ENCODE peak calls at places on chromosome 18, in six cellular contexts. I is progenitor cell of endocrine pancreas, Z is stomach, W is DND-41, D is Calu3, G is left lung. P is an unnamed sample.

GRCh38 chr18:13447621-13448020 is 229.1 kb downstream of the LDLRAD4 start:
- DNase-seq in I (no peak), Z (no peak), W (peak), D (no peak), G (no peak), P (no peak)

GRCh38 chr18:6983366-6983765 is 134.2 kb downstream of the LAMA1 start:
- DNase-seq in I (no peak), Z (no peak), W (no peak), D (no peak), G (no peak), P (no peak)

GRCh38 chr18:8461544-8461943 is 147.7 kb upstream of the RAB12 start:
- DNase-seq in I (no peak), Z (no peak), W (no peak), D (no peak), G (no peak), P (no peak)

GRCh38 chr18:39271654-39272053 is 1706.1 kb upstream of the CELF4 start:
- DNase-seq in I (no peak), Z (no peak), W (no peak), D (no peak), G (no peak), P (no peak)

GRCh38 chr18:48871391-48872166 is 79.2 kb downstream of the SMAD7 start:
- DNase-seq in I (no peak), Z (no peak), W (no peak), D (no peak), G (no peak), P (no peak)

GRCh38 chr18:40949138-40949949 is 1005.7 kb upstream of the PIK3C3 start:
- DNase-seq in I (no peak), Z (no peak), W (no peak), D (no peak), G (no peak), P (no peak)

GRCh38 chr18:11398625-11399024 is 210.8 kb upstream of the SLC35G4 start:
- DNase-seq in I (no peak), Z (no peak), W (no peak), D (no peak), G (no peak), P (no peak)

GRCh38 chr18:54532962-54533361 is 58.1 kb upstream of the DYNAP start:
- DNase-seq in I (no peak), Z (no peak), W (no peak), D (no peak), G (no peak), P (no peak)

GRCh38 chr18:43830905-43831304 is 553.6 kb upstream of the SYT4 start:
- DNase-seq in I (no peak), Z (no peak), W (no peak), D (no peak), G (no peak), P (no peak)

GRCh38 chr18:39938678-39939077 is 2016.4 kb upstream of the PIK3C3 start:
- DNase-seq in I (no peak), Z (no peak), W (no peak), D (no peak), G (no peak), P (no peak)

GRCh38 chr18:9869713-9870430 is 15.9 kb upstream of the TXNDC2 start:
- DNase-seq in I (no peak), Z (no peak), W (no peak), D (no peak), G (no peak), P (no peak)

GRCh38 chr18:59388817-59389216 is 29.8 kb upstream of the LMAN1 start:
- DNase-seq in I (no peak), Z (no peak), W (no peak), D (no peak), G (no peak), P (no peak)

GRCh38 chr18:37396981-37397720 is 168.4 kb downstream of the CELF4 start:
- DNase-seq in I (no peak), Z (no peak), W (no peak), D (no peak), G (no peak), P (no peak)

DNA sequence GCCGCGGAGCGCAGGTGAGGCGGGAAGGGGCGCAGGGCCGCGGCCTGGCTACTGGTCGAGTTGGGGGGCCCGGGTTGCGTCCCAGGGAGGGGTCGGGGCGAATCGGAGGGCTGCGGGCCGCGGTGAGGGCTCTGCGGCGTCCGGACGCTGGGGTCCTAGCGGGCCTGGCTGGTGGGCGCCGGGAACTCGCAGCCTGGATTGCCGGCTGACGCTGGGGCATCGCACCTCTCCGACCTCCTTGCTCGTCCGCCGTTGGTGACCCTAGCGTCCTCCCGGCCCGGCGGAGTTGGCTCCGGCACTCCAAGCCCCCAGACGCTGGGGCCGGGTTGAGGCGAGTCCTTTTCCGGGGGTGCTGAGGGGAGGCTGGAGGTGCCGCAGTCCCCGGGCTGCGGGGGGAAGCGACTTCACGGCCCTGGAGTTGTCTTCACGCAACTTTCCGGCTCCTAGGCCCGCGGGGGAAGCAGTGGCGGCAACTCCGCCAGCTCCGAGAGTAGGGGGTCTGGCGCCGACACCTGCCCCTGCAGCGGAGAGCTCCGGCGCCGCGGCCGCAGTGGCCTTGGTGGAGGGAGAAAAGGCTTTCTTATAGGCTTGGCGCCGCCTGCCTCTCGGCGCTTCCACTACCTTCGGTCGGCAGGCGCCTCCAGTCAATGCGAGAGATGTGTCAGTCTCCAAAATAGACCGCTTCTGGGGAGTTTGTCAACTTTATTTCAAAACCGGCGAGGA is 70.3 kb downstream of the HAUS1 start:
- DNase-seq in I (peak), Z (peak), W (peak), D (no peak), G (peak), P (peak)
- TF ChIP-seq CTCF in I (no peak), Z (no peak), W (no peak), D (no peak), G (no peak), P (no peak)

DNA sequence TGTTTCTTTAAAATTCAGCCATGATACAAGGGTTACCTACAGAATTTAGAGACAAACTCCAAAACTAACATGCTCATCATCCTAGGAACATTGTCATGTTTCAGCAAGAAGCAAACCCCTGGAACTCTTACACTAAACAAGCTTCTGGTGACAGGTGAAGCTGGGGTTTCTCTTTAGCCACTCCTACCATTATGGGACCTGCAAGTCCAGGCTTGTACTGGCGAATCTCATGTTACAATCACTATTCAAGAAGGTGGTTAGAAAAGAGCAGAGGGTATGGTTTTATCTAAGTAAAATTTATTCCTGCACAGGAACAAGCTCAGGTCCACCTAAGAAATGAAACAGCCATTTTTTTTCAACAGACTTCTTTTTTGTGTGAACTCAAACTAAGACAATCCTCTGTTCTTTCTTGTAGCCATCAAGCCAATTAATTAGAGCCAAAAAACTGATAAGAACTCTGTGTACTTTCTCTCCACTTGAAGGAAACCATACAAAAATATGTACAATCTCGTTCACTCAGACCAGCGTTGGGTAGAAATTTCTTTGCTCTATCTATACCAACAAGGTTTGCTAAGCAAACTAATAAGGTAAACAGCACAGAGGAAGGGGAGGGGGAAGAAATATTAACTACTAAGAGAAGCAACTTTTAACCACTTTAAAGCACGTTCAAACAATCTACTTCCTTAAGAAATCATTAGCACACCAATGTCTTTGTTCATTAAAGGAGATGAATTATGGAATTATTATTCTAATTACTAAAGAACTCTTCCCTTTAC is 63.3 kb upstream of the NEDD4L start:
- DNase-seq in I (no peak), Z (no peak), W (no peak), D (no peak), G (no peak), P (no peak)
- TF ChIP-seq CTCF in I (no peak), Z (no peak), W (no peak), D (no peak), G (no peak), P (no peak)

GRCh38 chr18:2571200-2572143 is at the start of the genes METTL4 and NDC80:
- DNase-seq in I (peak), Z (peak), W (peak), D (peak), G (peak), P (peak)
- TF ChIP-seq CTCF in I (no peak), Z (no peak), W (peak), D (no peak), G (no peak), P (no peak)

GRCh38 chr18:21636769-21637168 is 24.7 kb downstream of the SNRPD1 start:
- DNase-seq in I (no peak), Z (no peak), W (no peak), D (no peak), G (no peak), P (no peak)

GRCh38 chr18:21629089-21629832 is 17.1 kb downstream of the SNRPD1 start:
- DNase-seq in I (no peak), Z (no peak), W (no peak), D (no peak), G (no peak), P (no peak)

GRCh38 chr18:21634588-21635199 is 22.6 kb downstream of the SNRPD1 start:
- DNase-seq in I (no peak), Z (no peak), W (no peak), D (no peak), G (no peak), P (no peak)

GRCh38 chr18:21632393-21632792 is 20.3 kb downstream of the SNRPD1 start:
- DNase-seq in I (no peak), Z (no peak), W (no peak), D (no peak), G (no peak), P (no peak)
- TF ChIP-seq CTCF in I (no peak), Z (no peak), W (no peak), D (no peak), G (no peak), P (no peak)

GRCh38 chr18:80023173-80023572 is 11.1 kb upstream of the RBFA start:
- DNase-seq in I (no peak), Z (no peak), W (peak), D (no peak), G (no peak), P (peak)
- TF ChIP-seq CTCF in I (peak), Z (no peak), W (peak), D (no peak), G (no peak), P (peak)

DNA sequence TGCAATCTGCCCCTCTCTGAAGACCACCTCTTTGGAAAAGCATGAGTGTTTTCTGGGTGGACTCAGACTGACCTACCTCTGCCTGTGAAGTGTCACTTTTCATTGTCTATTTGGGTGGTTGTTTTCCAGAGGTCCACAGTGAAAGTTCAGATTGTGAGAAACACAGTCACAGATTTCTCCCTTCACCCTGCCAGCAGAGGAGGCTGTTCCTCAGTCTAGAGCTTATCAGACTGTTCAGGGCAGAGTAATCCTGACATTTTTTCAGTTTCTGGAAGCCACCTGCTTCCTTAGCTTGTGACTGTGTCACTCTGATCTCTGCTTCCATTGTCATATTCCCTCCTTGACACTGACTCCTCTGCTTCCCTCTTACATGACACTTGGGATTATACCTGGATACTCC is 55.4 kb upstream of the RMP24 start:
- DNase-seq in I (no peak), Z (no peak), W (no peak), D (no peak), G (no peak), P (no peak)
- TF ChIP-seq CTCF in I (no peak), Z (no peak), W (peak), D (peak), G (no peak), P (no peak)

GRCh38 chr18:76806301-76806700 is 16.1 kb upstream of the ZNF236 start:
- DNase-seq in I (no peak), Z (no peak), W (no peak), D (no peak), G (no peak), P (no peak)

GRCh38 chr18:76803814-76804213 is 18.5 kb upstream of the ZNF236 start:
- DNase-seq in I (peak), Z (peak), W (peak), D (peak), G (peak), P (peak)

GRCh38 chr18:76803413-76803812 is 18.9 kb upstream of the ZNF236 start:
- DNase-seq in I (no peak), Z (no peak), W (no peak), D (no peak), G (no peak), P (no peak)

GRCh38 chr18:76808561-76808960 is 13.8 kb upstream of the ZNF236 start:
- DNase-seq in I (no peak), Z (no peak), W (no peak), D (no peak), G (no peak), P (no peak)

DNA sequence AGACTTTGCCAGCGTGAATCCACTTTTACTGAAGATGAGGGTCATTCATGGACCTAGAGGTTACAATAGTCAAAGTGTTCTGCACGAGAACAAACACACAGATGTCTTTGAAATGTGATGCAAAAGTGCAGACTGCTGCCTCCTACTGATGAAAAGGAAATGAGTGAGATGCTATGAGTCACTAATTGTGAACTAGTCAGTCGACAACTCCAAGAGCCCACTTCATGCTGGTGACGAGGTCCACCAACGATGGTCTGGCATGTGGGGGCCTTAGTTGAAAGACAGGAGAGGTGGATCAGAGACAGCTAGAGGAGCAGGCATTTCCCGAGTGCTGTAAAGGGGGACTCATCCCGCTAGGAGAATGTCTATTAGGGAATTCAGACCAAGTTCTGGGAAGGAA is 17.1 kb upstream of the ZNF236 start:
- DNase-seq in I (no peak), Z (no peak), W (no peak), D (no peak), G (no peak), P (no peak)
- TF ChIP-seq CTCF in I (no peak), Z (no peak), W (peak), D (no peak), G (no peak), P (no peak)

DNA sequence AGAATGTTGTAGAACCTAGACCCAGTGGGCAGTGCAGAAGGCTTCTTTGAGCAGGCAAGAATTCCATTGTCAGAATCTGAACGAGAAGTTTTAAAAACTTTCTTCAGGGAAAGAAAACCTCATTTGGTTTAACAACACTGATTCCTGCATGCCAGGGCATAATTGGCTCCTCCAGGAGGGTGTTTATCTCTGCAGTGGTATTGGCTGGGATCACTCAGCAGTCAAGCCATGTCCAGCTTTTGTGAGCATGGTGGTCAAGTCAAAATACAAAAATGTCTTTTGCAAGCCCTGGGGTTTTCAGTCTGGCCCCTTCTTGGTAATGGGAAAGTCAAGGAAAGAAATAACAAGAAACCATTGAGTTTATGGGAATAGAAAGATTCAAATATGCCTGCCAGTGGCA is 28.3 kb downstream of the FHOD3 start:
- DNase-seq in I (no peak), Z (no peak), W (no peak), D (no peak), G (no peak), P (no peak)
- TF ChIP-seq CTCF in I (no peak), Z (no peak), W (no peak), D (no peak), G (no peak), P (no peak)

DNA sequence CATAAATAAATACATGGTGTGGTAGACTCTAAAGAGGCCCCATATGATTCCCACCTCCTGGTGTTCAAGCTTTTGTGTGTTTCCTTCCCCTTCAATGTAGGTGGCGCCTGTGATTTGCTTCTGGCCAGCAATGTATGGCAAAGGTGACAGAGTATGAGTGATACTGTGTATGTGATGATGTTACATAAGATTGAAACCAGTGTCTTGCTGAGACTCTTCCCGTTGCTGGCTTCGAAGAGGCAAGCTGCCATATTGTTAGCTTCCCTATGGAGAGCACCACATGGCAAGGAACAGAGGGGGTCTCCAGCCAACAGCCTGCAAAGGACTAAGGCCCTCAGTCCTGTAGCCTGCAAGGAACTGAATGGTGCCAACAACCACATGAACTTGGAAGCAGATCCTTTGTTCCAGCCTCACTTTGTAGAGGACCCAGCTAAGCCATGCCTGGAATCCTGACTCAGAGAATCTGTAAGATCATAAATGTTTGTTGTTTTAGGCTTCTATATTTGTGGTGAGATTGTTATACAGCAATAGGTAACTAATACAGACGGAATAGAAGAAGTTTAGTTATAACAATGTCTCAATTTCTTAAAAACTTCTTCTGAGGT is 1.7 kb upstream of the SMAD4 start:
- DNase-seq in I (no peak), Z (no peak), W (peak), D (peak), G (no peak), P (peak)
- TF ChIP-seq CTCF in I (no peak), Z (no peak), W (peak), D (no peak), G (no peak), P (no peak)

GRCh38 chr18:58335821-58336220 is 291.8 kb downstream of the NEDD4L start:
- DNase-seq in I (no peak), Z (no peak), W (no peak), D (no peak), G (no peak), P (no peak)
- TF ChIP-seq CTCF in I (peak), Z (no peak), W (no peak), D (no peak), G (no peak), P (no peak)